ENCODE peak calls at places on chromosomes 13 and 19, in ten cellular contexts. N is cardiac muscle cell; P is heart right ventricle; R is tibial artery; V is upper lobe of right lung; I is IMR-90; U is thoracic aorta; J is RWPE1; B is CD8-positive, alpha-beta T cell; W is mesenchymal stem cell. X is an unnamed sample.

GRCh38 chr19:18416778-18417249 is 2.4 kb upstream of the SSBP4 start:
- DNase-seq in N (peak), P (peak), R (peak), V (peak), I (peak), U (peak), J (no peak), B (peak), W (peak), X (peak)

GRCh38 chr13:23645851-23646250 is 75.6 kb downstream of the TNFRSF19 start:
- DNase-seq in N (no peak), P (no peak), R (no peak), V (no peak), I (no peak), U (no peak), J (no peak), B (no peak), W (no peak), X (no peak)

GRCh38 chr13:65964672-65965071 is 1265.5 kb downstream of the PCDH9 start:
- DNase-seq in N (no peak), P (no peak), R (no peak), V (no peak), I (no peak), U (no peak), J (no peak), B (no peak), W (no peak), X (no peak)

GRCh38 chr19:5718579-5719273 is 1.2 kb downstream of the LONP1 start:
- DNase-seq in N (no peak), P (no peak), R (no peak), V (no peak), I (peak), U (no peak), J (peak), B (no peak), W (peak), X (no peak)

GRCh38 chr13:92676246-92676645 is 550.4 kb upstream of the GPC6 start:
- DNase-seq in N (no peak), P (no peak), R (no peak), V (no peak), I (no peak), U (no peak), J (no peak), B (no peak), W (no peak), X (no peak)

GRCh38 chr19:31071157-31071855 is 277.9 kb downstream of the TSHZ3 start:
- DNase-seq in N (no peak), P (no peak), R (no peak), V (no peak), I (no peak), U (no peak), J (no peak), B (no peak), W (no peak), X (no peak)

GRCh38 chr13:41019578-41020347 is 647 bp upstream of the ELF1 start:
- DNase-seq in N (no peak), P (no peak), R (no peak), V (no peak), I (no peak), U (no peak), J (no peak), B (no peak), W (no peak), X (no peak)

GRCh38 chr19:40641306-40641705 is 40.1 kb downstream of the LTBP4 start:
- DNase-seq in N (no peak), P (no peak), R (no peak), V (no peak), I (no peak), U (no peak), J (no peak), B (no peak), W (no peak), X (no peak)

GRCh38 chr19:16032509-16033135 is 43.7 kb upstream of the TPM4 start:
- DNase-seq in N (no peak), P (no peak), R (no peak), V (peak), I (no peak), U (no peak), J (no peak), B (no peak), W (no peak), X (no peak)

GRCh38 chr13:48775804-48776203 is 122.1 kb downstream of the CYSLTR2 start:
- DNase-seq in N (no peak), P (no peak), R (no peak), V (no peak), I (peak), U (no peak), J (no peak), B (no peak), W (peak), X (no peak)
- H3K27ac ChIP-seq in N (no peak), P (no peak), R (no peak), V (no peak), I (peak), U (no peak), J (no peak), B (no peak), W (peak), X (no peak)

DNA sequence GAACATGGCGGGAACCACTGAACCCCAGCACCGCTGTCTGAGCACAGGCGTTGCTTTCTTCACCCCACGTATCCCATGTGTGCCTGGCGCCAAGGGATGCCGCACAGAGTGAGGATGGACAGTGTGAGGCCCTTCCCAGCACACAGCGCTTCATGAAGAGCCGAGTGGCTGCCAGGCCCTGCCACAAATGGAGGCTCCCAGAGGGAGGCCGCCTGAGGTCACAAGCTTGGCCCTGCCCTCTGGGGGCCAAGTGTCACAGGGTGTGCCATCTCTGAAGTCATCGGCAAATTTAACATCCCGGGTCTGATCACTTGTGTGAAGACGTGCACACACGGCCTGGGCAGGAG is 24.4 kb downstream of the MPND start:
- DNase-seq in N (no peak), P (no peak), R (no peak), V (no peak), I (no peak), U (no peak), J (no peak), B (no peak), W (no peak), X (no peak)
- H3K27ac ChIP-seq in N (no peak), P (no peak), R (peak), V (peak), I (no peak), U (no peak), J (peak), B (no peak), W (no peak), X (peak)

GRCh38 chr19:51547397-51548212 is 16.1 kb upstream of the SIGLEC6 start:
- DNase-seq in N (no peak), P (no peak), R (no peak), V (no peak), I (no peak), U (no peak), J (no peak), B (no peak), W (peak), X (peak)

GRCh38 chr19:51548213-51548651 is 16.8 kb upstream of the SIGLEC6 start:
- DNase-seq in N (no peak), P (no peak), R (no peak), V (no peak), I (no peak), U (no peak), J (no peak), B (no peak), W (no peak), X (peak)

GRCh38 chr19:51550848-51551672 is 19.6 kb upstream of the SIGLEC6 start:
- DNase-seq in N (no peak), P (no peak), R (no peak), V (no peak), I (no peak), U (no peak), J (no peak), B (no peak), W (no peak), X (no peak)

GRCh38 chr19:51548891-51549305 is 17.4 kb upstream of the SIGLEC6 start:
- DNase-seq in N (no peak), P (no peak), R (no peak), V (no peak), I (no peak), U (no peak), J (no peak), B (no peak), W (no peak), X (peak)

GRCh38 chr19:51549533-51550324 is 18.3 kb upstream of the SIGLEC6 start:
- DNase-seq in N (no peak), P (no peak), R (no peak), V (no peak), I (no peak), U (no peak), J (no peak), B (no peak), W (no peak), X (peak)
- H3K27ac ChIP-seq in N (no peak), P (no peak), R (no peak), V (no peak), I (no peak), U (no peak), J (no peak), B (no peak), W (no peak), X (no peak)

DNA sequence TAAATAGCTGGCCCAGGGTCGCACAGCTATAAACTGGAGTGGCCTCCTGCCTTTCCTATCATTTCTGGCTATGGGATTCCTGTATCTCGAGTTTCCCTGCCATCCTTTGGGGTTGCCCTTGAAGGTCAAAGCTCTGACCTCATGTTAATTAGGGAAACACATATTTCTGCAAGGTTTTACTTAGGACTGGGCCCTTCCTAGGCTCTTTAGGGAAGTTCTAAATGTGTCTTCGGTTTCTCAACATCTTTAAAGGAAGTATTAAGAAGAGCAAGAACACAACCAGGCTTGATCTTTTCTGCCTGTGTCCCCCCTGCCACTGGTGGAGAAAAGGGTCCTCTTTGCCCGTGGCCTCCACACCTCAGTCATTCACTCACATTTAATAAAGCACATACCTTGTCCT is 10.8 kb downstream of the LCP1 start:
- DNase-seq in N (no peak), P (no peak), R (no peak), V (no peak), I (no peak), U (no peak), J (no peak), B (no peak), W (no peak), X (no peak)
- H3K27ac ChIP-seq in N (no peak), P (no peak), R (no peak), V (no peak), I (no peak), U (no peak), J (no peak), B (peak), W (no peak), X (peak)

GRCh38 chr13:35468195-35468594 is 8.3 kb downstream of the MAB21L1 start:
- DNase-seq in N (no peak), P (no peak), R (no peak), V (no peak), I (no peak), U (no peak), J (no peak), B (no peak), W (no peak), X (no peak)
- H3K27ac ChIP-seq in N (no peak), P (no peak), R (peak), V (no peak), I (no peak), U (no peak), J (no peak), B (no peak), W (no peak), X (no peak)

GRCh38 chr19:8321760-8322637 is 703 bp downstream of the RPS28 start:
- DNase-seq in N (no peak), P (no peak), R (peak), V (no peak), I (no peak), U (no peak), J (no peak), B (no peak), W (peak), X (no peak)
- H3K27ac ChIP-seq in N (peak), P (peak), R (peak), V (peak), I (peak), U (peak), J (peak), B (peak), W (peak), X (peak)

GRCh38 chr13:47478985-47479384 is 522.1 kb downstream of the SUCLA2 start:
- DNase-seq in N (no peak), P (no peak), R (no peak), V (no peak), I (no peak), U (no peak), J (no peak), B (no peak), W (no peak), X (no peak)
- H3K27ac ChIP-seq in N (no peak), P (no peak), R (no peak), V (no peak), I (no peak), U (no peak), J (no peak), B (no peak), W (no peak), X (no peak)

DNA sequence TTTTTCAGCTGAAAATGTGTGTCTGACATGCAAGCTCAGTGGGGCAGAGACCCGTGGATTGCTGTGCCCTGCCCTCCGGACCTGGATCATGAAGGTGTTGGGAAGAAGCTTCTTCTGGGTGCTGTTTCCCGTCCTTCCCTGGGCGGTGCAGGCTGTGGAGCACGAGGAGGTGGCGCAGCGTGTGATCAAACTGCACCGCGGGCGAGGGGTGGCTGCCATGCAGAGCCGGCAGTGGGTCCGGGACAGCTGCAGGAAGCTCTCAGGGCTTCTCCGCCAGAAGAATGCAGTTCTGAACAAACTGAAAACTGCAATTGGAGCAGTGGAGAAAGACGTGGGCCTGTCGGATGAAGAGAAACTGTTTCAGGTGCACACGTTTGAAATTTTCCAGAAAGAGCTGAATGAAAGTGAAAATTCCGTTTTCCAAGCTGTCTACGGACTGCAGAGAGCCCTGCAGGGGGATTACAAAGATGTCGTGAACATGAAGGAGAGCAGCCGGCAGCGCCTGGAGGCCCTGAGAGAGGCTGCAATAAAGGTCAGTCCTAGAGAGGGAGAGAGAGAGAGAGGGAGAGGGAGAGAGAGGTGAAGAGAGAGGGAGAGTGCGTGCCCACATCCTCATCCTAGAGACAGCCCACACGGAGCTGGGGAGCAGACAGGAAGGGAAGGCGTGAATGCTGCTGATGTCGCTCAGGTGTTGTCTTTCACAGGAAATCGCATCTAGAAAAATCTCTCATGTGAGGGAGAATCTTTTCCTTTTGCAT is 5.2 kb upstream of the DCUN1D2 start:
- DNase-seq in N (peak), P (no peak), R (no peak), V (no peak), I (peak), U (no peak), J (no peak), B (no peak), W (peak), X (no peak)
- H3K27ac ChIP-seq in N (no peak), P (peak), R (peak), V (no peak), I (peak), U (no peak), J (peak), B (no peak), W (peak), X (peak)

DNA sequence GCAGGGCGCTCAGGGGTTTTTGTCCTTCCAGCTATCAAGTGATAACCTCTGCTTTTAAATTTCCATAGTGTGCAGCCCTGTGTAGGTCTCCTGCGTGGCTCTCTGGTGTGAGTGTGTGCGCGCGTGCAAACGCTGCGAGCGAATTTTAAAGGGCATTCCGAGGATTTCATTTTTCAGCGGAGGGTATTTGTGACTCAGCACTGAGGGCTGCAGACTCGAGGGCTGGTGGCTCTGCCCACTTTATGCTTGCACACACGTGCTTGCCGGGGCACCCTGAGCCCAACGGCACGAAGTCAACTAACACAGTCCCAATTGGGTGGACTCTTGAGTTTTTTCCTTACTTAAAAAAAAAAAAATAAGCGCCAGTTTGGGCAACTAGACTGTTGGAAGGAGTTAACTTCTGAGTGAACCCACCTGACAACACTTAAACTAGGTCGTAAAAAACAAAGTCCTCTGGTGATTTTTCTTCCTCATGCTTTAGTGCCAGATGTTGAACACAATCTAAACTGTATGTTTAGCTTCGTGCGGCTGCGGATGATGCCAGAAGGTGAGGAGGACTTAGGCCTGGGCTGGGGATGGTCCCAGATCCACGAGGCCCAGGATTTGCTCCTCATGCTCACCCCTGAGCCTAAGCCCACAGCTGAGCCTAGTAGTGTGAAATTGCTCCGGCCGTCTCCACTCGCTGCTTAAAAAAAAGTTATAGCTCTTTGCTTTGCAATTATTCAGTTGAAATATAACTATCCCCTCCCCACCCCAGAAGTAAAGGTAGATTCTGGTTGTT is 2.1 kb downstream of the FGF9 start:
- DNase-seq in N (peak), P (no peak), R (no peak), V (no peak), I (no peak), U (no peak), J (no peak), B (no peak), W (no peak), X (no peak)
- H3K27ac ChIP-seq in N (no peak), P (no peak), R (no peak), V (peak), I (no peak), U (no peak), J (no peak), B (no peak), W (no peak), X (peak)